ENCODE peak calls at places on chromosomes 3 and 15, in five cellular contexts. Z is A549; I is Karpas-422; O is CD8-positive, alpha-beta T cell; X is neural progenitor cell. S is an unnamed sample.

GRCh38 chr15:70525551-70525950 is 237.8 kb downstream of the UACA start:
- DNase-seq in X (no peak), O (no peak), I (no peak), Z (no peak), S (no peak)

GRCh38 chr3:130395916-130396315 is 50.4 kb downstream of the COL6A5 start:
- DNase-seq in I (no peak), Z (peak; percentile 1), X (no peak), O (no peak), S (peak; percentile 10)

GRCh38 chr15:72397780-72398179 is 325 bp upstream of the TMEM202 start:
- DNase-seq in O (no peak), Z (no peak), X (no peak), I (peak; percentile 37), S (no peak)

GRCh38 chr3:46484911-46485696 is 12.7 kb upstream of the RTP3 start:
- DNase-seq in Z (no peak), X (no peak), I (no peak), O (no peak), S (no peak)

GRCh38 chr3:138042043-138042442 is 32.1 kb downstream of the CLDN18 start:
- DNase-seq in Z (no peak), I (no peak), X (no peak), O (no peak), S (no peak)

GRCh38 chr15:85751731-85752421 is 42.8 kb downstream of the KLHL25 start:
- DNase-seq in I (no peak), X (peak; percentile 72), O (no peak), Z (no peak), S (no peak)

GRCh38 chr3:123335007-123335670 is 113.8 kb downstream of the ADCY5 start:
- DNase-seq in O (no peak), I (no peak), Z (no peak), X (no peak), S (no peak)

GRCh38 chr3:168342946-168343856 is 247.5 kb upstream of the GOLIM4 start:
- DNase-seq in X (no peak), Z (no peak), O (no peak), I (no peak), S (no peak)

GRCh38 chr3:64049832-64050231 is 26.5 kb upstream of the PSMD6 start:
- DNase-seq in O (no peak), Z (no peak), X (peak; percentile 81), I (no peak), S (no peak)

GRCh38 chr15:56215769-56216168 is 27.9 kb downstream of the RFX7 start:
- DNase-seq in X (no peak), Z (no peak), O (no peak), I (no peak), S (no peak)
- H3K4me3 ChIP-seq in X (no peak overlapping the region), Z (no peak overlapping the region), O (no peak overlapping the region), I (no peak overlapping the region), S (no peak overlapping the region)

GRCh38 chr3:29277249-29277648 is 3.6 kb upstream of the RBMS3 start:
- DNase-seq in Z (no peak), O (no peak), X (no peak), I (no peak), S (no peak)

GRCh38 chr3:29279830-29280229 is 1.0 kb upstream of the RBMS3 start:
- DNase-seq in I (no peak), Z (no peak), O (no peak), X (no peak), S (no peak)

GRCh38 chr3:29281265-29282228 is 676 bp downstream of the RBMS3 start:
- DNase-seq in Z (no peak), O (no peak), X (peak; percentile 40), I (no peak), S (no peak)

GRCh38 chr3:29280675-29281264 is at the start of gene RBMS3:
- DNase-seq in X (peak; percentile 83), Z (peak; percentile 70), O (no peak), I (no peak), S (peak; percentile 35)

DNA sequence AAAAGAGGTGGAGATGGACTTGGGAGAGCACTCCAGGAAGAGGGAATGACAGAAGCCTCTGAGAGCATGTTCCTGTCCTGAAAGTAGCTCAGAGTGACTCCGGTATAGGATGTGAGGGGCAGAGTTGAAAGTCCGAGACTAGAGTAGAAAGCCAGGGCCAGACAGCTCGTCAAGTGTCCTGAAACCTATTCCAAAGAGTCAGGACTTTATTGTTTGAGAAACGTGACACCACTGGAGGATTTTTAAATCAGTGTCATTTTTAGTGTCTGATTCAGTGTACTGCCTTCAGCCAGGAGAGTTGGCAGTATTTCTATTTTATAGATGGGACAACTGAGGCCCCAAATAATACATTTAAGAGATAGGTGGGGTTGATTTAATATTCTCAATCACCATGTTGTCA is 1.6 kb upstream of the RBMS3 start:
- DNase-seq in I (no peak), Z (no peak), O (no peak), X (no peak), S (no peak)
- H3K4me3 ChIP-seq in I (no peak overlapping the region), Z (no peak overlapping the region), O (no peak overlapping the region), X (no peak overlapping the region), S (no peak overlapping the region)

DNA sequence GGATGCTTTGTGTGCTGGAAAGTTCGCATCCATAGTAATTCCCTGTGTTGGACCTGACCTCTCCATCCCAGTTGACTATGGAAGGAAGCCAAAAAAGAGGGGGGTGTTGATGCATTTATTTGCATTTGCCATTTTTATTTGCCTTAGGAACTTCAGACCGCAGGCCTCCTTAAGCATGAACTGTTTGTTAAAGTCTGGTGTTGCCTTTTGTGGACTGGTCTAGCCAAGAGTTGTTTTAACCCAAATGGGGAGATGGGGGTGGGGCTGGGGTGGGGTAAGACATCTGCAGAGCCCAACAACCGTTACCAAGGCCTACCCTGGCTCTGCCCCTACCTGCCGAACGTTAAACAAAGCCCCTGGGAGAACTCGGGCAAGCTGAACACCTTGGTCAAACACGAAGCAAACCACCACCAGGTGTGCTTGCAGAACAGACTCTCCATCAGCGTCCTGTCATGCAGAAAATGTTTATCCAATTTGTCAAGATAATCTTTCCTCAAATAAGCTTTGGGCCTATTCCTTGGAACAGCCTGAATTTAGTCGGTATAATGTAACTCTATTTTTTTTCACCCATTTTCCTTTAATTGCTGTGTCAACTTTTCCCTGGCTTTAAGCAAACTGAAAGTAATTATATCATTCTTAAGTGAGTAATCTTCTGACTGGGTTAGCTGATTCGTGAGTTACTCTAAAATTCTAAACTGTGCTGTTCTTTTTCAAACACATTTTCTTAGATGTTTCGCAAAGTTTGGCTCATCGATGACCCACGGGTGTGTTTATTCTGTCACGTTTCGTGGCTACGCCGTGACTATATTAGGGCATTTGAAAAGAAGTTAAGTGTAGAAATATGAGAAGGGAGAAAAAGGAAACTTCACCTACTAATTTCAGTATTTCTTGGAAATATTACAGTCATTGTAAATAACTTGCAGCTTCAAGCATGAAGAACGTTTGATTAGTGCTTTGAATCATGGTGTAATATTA is 127.5 kb downstream of the SOX2 start:
- DNase-seq in I (no peak), X (no peak), O (no peak), Z (no peak), S (peak; percentile 10)
- H3K4me3 ChIP-seq in I (peak overlapping the region; percentile 57), X (no peak overlapping the region), O (no peak overlapping the region), Z (no peak overlapping the region), S (no peak overlapping the region)

DNA sequence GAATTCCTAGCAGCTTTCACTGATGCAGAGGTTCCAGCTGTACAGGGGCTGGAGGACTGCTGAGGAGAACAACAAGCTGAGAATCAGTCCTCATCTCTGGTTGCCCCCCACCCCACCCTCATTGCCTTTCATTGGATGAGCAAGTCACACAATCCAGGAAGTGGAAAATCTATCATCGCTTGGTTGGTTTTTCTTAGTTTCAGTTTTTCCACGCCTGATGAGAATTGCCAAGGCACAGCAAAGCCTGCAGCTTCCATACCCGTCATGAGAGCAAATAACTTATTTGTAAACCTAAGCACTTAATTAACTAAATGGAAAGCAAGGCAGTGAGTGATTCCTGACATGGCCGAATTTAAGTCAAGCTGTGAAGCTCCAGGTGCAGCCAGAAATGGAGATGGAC is 21.4 kb upstream of the LIPC start:
- DNase-seq in O (peak; percentile 30), X (no peak), Z (no peak), I (no peak), S (no peak)
- H3K4me3 ChIP-seq in O (peak overlapping the region; percentile 37), X (no peak overlapping the region), Z (no peak overlapping the region), I (peak overlapping the region; percentile 13), S (no peak overlapping the region)

GRCh38 chr15:50134524-50135024 is 15.5 kb upstream of the ATP8B4 start:
- DNase-seq in Z (peak; percentile 80), X (no peak), O (no peak), I (peak; percentile 60), S (no peak)

GRCh38 chr15:50137893-50138292 is 18.9 kb upstream of the ATP8B4 start:
- DNase-seq in Z (no peak), X (no peak), I (no peak), O (no peak), S (no peak)

GRCh38 chr15:50137330-50137761 is 18.3 kb upstream of the ATP8B4 start:
- DNase-seq in X (no peak), Z (peak; percentile 77), O (no peak), I (no peak), S (no peak)

GRCh38 chr15:50138391-50138790 is 19.4 kb upstream of the ATP8B4 start:
- DNase-seq in Z (no peak), O (no peak), X (no peak), I (no peak), S (no peak)

GRCh38 chr15:50135123-50135541 is 16.1 kb upstream of the ATP8B4 start:
- DNase-seq in I (no peak), Z (peak; percentile 51), X (no peak), O (no peak), S (no peak)
- H3K4me3 ChIP-seq in I (no peak overlapping the region), Z (no peak overlapping the region), X (no peak overlapping the region), O (no peak overlapping the region), S (no peak overlapping the region)

GRCh38 chr3:49279376-49279775 is 2.3 kb upstream of the C3orf62 start:
- DNase-seq in O (no peak), I (no peak), Z (no peak), X (no peak), S (no peak)

GRCh38 chr3:49278548-49278947 is 1.5 kb upstream of the C3orf62 start:
- DNase-seq in X (no peak), Z (no peak), O (no peak), I (no peak), S (no peak)

GRCh38 chr3:49276475-49277356 is at the start of gene C3orf62:
- DNase-seq in I (peak; percentile 92), O (peak; percentile 69), Z (peak; percentile 28), X (peak; percentile 51), S (peak; percentile 58)

GRCh38 chr3:49273825-49274532 is 3.1 kb downstream of the C3orf62 start:
- DNase-seq in O (no peak), Z (no peak), X (no peak), I (peak; percentile 40), S (no peak)

DNA sequence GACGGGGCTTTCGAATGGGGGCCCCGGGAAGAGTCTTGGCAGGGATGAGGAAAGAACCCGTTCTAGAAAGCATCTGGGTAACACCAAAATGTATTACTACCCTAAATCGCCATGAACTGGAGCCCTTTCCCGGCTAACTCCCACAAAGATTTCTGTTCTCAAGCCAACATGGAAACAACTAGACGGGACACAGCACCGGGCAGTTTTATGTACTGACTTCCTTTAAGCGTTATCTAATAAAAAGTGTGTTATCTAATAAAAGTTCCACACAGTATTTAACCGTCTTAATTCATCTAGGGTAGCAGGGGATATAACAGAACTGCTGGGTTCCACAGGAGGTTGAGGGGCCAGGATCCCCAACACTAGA is 308 bp upstream of the C3orf62 start:
- DNase-seq in Z (no peak), X (no peak), O (peak; percentile 5), I (peak; percentile 62), S (peak; percentile 44)
- H3K4me3 ChIP-seq in Z (peak overlapping the region; percentile 46), X (no peak overlapping the region), O (peak overlapping the region; percentile 45), I (peak overlapping the region; percentile 76), S (peak overlapping the region; percentile 58)

S was measured in LNCaP clone FGC.